ENCODE peak calls at places on chromosomes 2 and 18, in nine cellular contexts. Z is T1000; S is body of pancreas; E is sigmoid colon; Q is stimulated activated naive B cell treated with anti-CD40 and anti-IgM and Interleukin-4, amounts not matched to agents 10 μg/mL and 1 μg/mL and 100 μg/mL, for 72 hours; H is AG20443; K is amygdala; J is A549; O is heart left ventricle. Y is an unnamed sample.

GRCh38 chr18:22186484-22186971 is 17.1 kb downstream of the GATA6 start:
- DNase-seq in Z (no peak), S (no peak), E (no peak), Q (no peak), H (no peak), K (no peak), J (no peak), O (no peak), Y (no peak)

GRCh38 chr2:25347846-25348245 is 6.1 kb upstream of the DNMT3A start:
- DNase-seq in Z (no peak), S (no peak), E (no peak), Q (no peak), H (no peak), K (no peak), J (no peak), O (no peak), Y (no peak)

GRCh38 chr2:230809015-230809414 is 55.7 kb upstream of the ITM2C start:
- DNase-seq in Z (no peak), S (no peak), E (no peak), Q (no peak), H (no peak), K (no peak), J (no peak), O (no peak), Y (no peak)

GRCh38 chr2:101630224-101630949 is 67.1 kb upstream of the MAP4K4 start:
- DNase-seq in Z (no peak), S (no peak), E (no peak), Q (no peak), H (no peak), K (no peak), J (no peak), O (no peak), Y (no peak)

GRCh38 chr2:173326806-173327205 is 27.9 kb upstream of the CDCA7 start:
- DNase-seq in Z (no peak), S (no peak), E (no peak), Q (no peak), H (peak; percentile 16), K (no peak), J (no peak), O (no peak), Y (no peak)

GRCh38 chr2:38497670-38498037 is 105.1 kb downstream of the HNRNPLL start:
- DNase-seq in Z (no peak), S (no peak), E (no peak), Q (no peak), H (no peak), K (no peak), J (no peak), O (no peak), Y (no peak)

GRCh38 chr2:72330673-72331072 is 183.0 kb upstream of the CYP26B1 start:
- DNase-seq in Z (no peak), S (no peak), E (no peak), Q (no peak), H (no peak), K (no peak), J (no peak), O (no peak), Y (no peak)

GRCh38 chr2:177772529-177772928 is 300.0 kb downstream of the PDE11A start:
- DNase-seq in Z (no peak), S (no peak), E (no peak), Q (no peak), H (peak; percentile 25), K (no peak), J (no peak), O (no peak), Y (no peak)

GRCh38 chr2:148391324-148391723 is 253.2 kb upstream of the EPC2 start:
- DNase-seq in Z (no peak), S (no peak), E (no peak), Q (no peak), H (peak; percentile 24), K (no peak), J (no peak), O (no peak), Y (no peak)

Y was measured in spleen.